ENCODE peak calls at places on chromosomes 5 and 9, in ten cellular contexts. X, U, I, J, H, P, K, L, W and V are unnamed samples. For H3K9me3, the result is how much of the 10 kb centered on the place peaks cover.

GRCh38 chr5:82164109-82164956 is 113.8 kb downstream of the RPS23 start:
- DNase-seq in X (no peak), U (peak), I (no peak), J (no peak), H (no peak), P (no peak), K (no peak), L (no peak), W (no peak), V (no peak)

GRCh38 chr9:80382523-80382922 is 810.8 kb downstream of the TLE4 start:
- DNase-seq in X (no peak), U (no peak), I (no peak), J (no peak), H (no peak), P (no peak), K (no peak), L (no peak), W (no peak), V (no peak)

GRCh38 chr5:173920024-173920753 is 32.0 kb downstream of the CPEB4 start:
- DNase-seq in X (no peak), U (peak), I (no peak), J (peak), H (no peak), P (no peak), K (no peak), L (no peak), W (no peak), V (no peak)

GRCh38 chr9:138075961-138076649 is 198.5 kb downstream of the CACNA1B start:
- DNase-seq in X (no peak), U (no peak), I (no peak), J (no peak), H (no peak), P (no peak), K (no peak), L (no peak), W (no peak), V (no peak)

GRCh38 chr9:2613730-2614271 is 7.8 kb upstream of the VLDLR start:
- DNase-seq in X (no peak), U (no peak), I (no peak), J (peak), H (no peak), P (no peak), K (peak), L (no peak), W (no peak), V (no peak)

GRCh38 chr9:87887661-87888480 is 5.2 kb downstream of the SPATA31E1 start:
- DNase-seq in X (no peak), U (no peak), I (no peak), J (no peak), H (no peak), P (no peak), K (no peak), L (no peak), W (no peak), V (no peak)

GRCh38 chr5:59845733-59846132 is 47.8 kb downstream of the PDE4D start:
- DNase-seq in X (no peak), U (peak), I (no peak), J (no peak), H (no peak), P (no peak), K (no peak), L (no peak), W (no peak), V (no peak)

GRCh38 chr5:167167191-167167590 is 1124.3 kb upstream of the WWC1 start:
- DNase-seq in X (no peak), U (no peak), I (no peak), J (no peak), H (no peak), P (no peak), K (no peak), L (no peak), W (no peak), V (no peak)

GRCh38 chr5:115641948-115642347 is 16.1 kb upstream of the TMED7 start:
- DNase-seq in X (no peak), U (peak), I (no peak), J (no peak), H (no peak), P (no peak), K (no peak), L (no peak), W (no peak), V (no peak)

GRCh38 chr5:73119492-73120157 is 750 bp upstream of the TMEM171 start:
- DNase-seq in X (no peak), U (no peak), I (peak), J (peak), H (no peak), P (peak), K (no peak), L (no peak), W (peak), V (peak)

GRCh38 chr5:73786043-73786831 is 160.2 kb downstream of the ARHGEF28 start:
- DNase-seq in X (no peak), U (no peak), I (no peak), J (no peak), H (no peak), P (no peak), K (no peak), L (no peak), W (no peak), V (no peak)

GRCh38 chr5:45454114-45454513 is 242.1 kb downstream of the HCN1 start:
- DNase-seq in X (no peak), U (peak), I (no peak), J (peak), H (no peak), P (no peak), K (no peak), L (no peak), W (no peak), V (no peak)

GRCh38 chr5:111386832-111387162 is 125.5 kb downstream of the STARD4 start:
- DNase-seq in X (peak), U (no peak), I (no peak), J (no peak), H (no peak), P (no peak), K (no peak), L (no peak), W (no peak), V (no peak)

GRCh38 chr9:95188459-95188858 is 129.1 kb downstream of the FANCC start:
- DNase-seq in X (no peak), U (no peak), I (no peak), J (no peak), H (no peak), P (no peak), K (no peak), L (no peak), W (no peak), V (no peak)

GRCh38 chr5:171533153-171533552 is 113.7 kb downstream of the FGF18 start:
- DNase-seq in X (no peak), U (no peak), I (no peak), J (no peak), H (no peak), P (no peak), K (no peak), L (no peak), W (no peak), V (no peak)

GRCh38 chr5:170572453-170572852 is 68.6 kb downstream of the KCNIP1 start:
- DNase-seq in X (no peak), U (peak), I (no peak), J (peak), H (no peak), P (no peak), K (no peak), L (no peak), W (no peak), V (no peak)

GRCh38 chr5:6328173-6328572 is 50.2 kb downstream of the MED10 start:
- DNase-seq in X (peak), U (peak), I (no peak), J (no peak), H (no peak), P (no peak), K (no peak), L (no peak), W (no peak), V (no peak)

GRCh38 chr9:126673689-126674364 is 60.1 kb downstream of the LMX1B start:
- DNase-seq in X (no peak), U (peak), I (peak), J (no peak), H (no peak), P (no peak), K (no peak), L (no peak), W (no peak), V (no peak)

GRCh38 chr5:142506756-142507155 is 179.1 kb downstream of the FGF1 start:
- DNase-seq in X (no peak), U (peak), I (no peak), J (no peak), H (no peak), P (no peak), K (no peak), L (no peak), W (no peak), V (no peak)

GRCh38 chr5:159732220-159732619 is 184.1 kb upstream of the ADRA1B start:
- DNase-seq in X (peak), U (peak), I (no peak), J (no peak), H (no peak), P (no peak), K (no peak), L (no peak), W (no peak), V (no peak)

GRCh38 chr5:41925555-41925946 is 470 bp downstream of the FBXO4 start:
- DNase-seq in X (peak), U (peak), I (peak), J (peak), H (no peak), P (no peak), K (peak), L (no peak), W (no peak), V (no peak)

GRCh38 chr9:122370303-122370702 is 521 bp upstream of the PTGS1 start:
- DNase-seq in X (no peak), U (no peak), I (no peak), J (peak), H (no peak), P (peak), K (no peak), L (no peak), W (no peak), V (peak)

GRCh38 chr5:164748861-164749260 is 1243.4 kb downstream of the MAT2B start:
- DNase-seq in X (no peak), U (no peak), I (no peak), J (no peak), H (no peak), P (no peak), K (no peak), L (no peak), W (no peak), V (no peak)

GRCh38 chr5:113825143-113825542 is 311.6 kb downstream of the YTHDC2 start:
- DNase-seq in X (no peak), U (peak), I (no peak), J (no peak), H (no peak), P (no peak), K (no peak), L (no peak), W (no peak), V (no peak)
- H3K9me3 ChIP-seq in X (under half), U (under half), I (under half), J (under half), H (under half), P (under half), K (under half), L (under half), W (under half), V (under half)

GRCh38 chr5:141356950-141357349 is 2.1 kb downstream of the PCDHGA4 start:
- DNase-seq in X (no peak), U (no peak), I (no peak), J (no peak), H (no peak), P (no peak), K (no peak), L (no peak), W (no peak), V (no peak)
- H3K9me3 ChIP-seq in X (under half), U (under half), I (under half), J (under half), H (half or more), P (under half), K (half or more), L (under half), W (under half), V (half or more)

GRCh38 chr5:78075301-78075700 is 219.2 kb downstream of the AP3B1 start:
- DNase-seq in X (no peak), U (no peak), I (no peak), J (no peak), H (no peak), P (no peak), K (no peak), L (no peak), W (no peak), V (no peak)
- H3K9me3 ChIP-seq in X (under half), U (under half), I (under half), J (under half), H (under half), P (under half), K (under half), L (under half), W (under half), V (under half)

GRCh38 chr9:125570246-125570645 is 136.8 kb downstream of the MAPKAP1 start:
- DNase-seq in X (no peak), U (no peak), I (no peak), J (no peak), H (no peak), P (no peak), K (no peak), L (no peak), W (no peak), V (no peak)

GRCh38 chr9:125568616-125569015 is 138.4 kb downstream of the MAPKAP1 start:
- DNase-seq in X (no peak), U (peak), I (no peak), J (no peak), H (no peak), P (no peak), K (no peak), L (no peak), W (no peak), V (no peak)

GRCh38 chr9:125579030-125579932 is 127.7 kb downstream of the MAPKAP1 start:
- DNase-seq in X (no peak), U (no peak), I (peak), J (no peak), H (no peak), P (no peak), K (no peak), L (no peak), W (no peak), V (no peak)

GRCh38 chr9:125574136-125574877 is 132.7 kb downstream of the MAPKAP1 start:
- DNase-seq in X (no peak), U (no peak), I (no peak), J (no peak), H (no peak), P (no peak), K (no peak), L (no peak), W (no peak), V (no peak)
- H3K9me3 ChIP-seq in X (under half), U (under half), I (under half), J (under half), H (under half), P (under half), K (under half), L (under half), W (under half), V (under half)

GRCh38 chr9:117963493-117963892 is 259.3 kb downstream of the TLR4 start:
- DNase-seq in X (no peak), U (no peak), I (no peak), J (no peak), H (no peak), P (no peak), K (no peak), L (no peak), W (no peak), V (no peak)
- H3K9me3 ChIP-seq in X (under half), U (under half), I (under half), J (under half), H (under half), P (under half), K (under half), L (under half), W (under half), V (under half)

GRCh38 chr5:125033602-125034001 is 287.2 kb upstream of the ZNF608 start:
- DNase-seq in X (peak), U (no peak), I (no peak), J (no peak), H (no peak), P (no peak), K (no peak), L (no peak), W (no peak), V (no peak)
- H3K9me3 ChIP-seq in X (under half), U (under half), I (under half), J (under half), H (under half), P (under half), K (under half), L (under half), W (under half), V (under half)

DNA sequence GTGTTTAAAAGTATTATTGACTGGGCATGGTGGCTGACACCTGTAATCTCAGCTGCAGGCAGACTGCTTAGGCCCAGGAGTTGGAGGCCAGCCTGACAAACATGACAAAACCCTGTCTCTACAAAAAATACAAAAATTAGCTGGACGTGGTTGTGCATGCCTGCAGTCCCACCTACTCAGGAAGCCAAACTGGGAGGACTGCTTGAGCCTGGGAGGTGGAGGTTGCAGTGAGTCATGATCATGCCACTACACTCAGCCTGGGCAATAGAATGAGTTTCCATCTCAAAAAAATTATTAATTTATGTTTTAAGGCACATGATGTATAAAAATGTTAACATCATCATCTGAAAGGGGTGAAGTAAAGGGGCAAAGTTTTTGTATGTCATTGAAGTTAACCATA is 49.7 kb upstream of the FNIP1 start:
- DNase-seq in X (no peak), U (no peak), I (no peak), J (no peak), H (no peak), P (no peak), K (no peak), L (no peak), W (no peak), V (no peak)
- H3K9me3 ChIP-seq in X (under half), U (under half), I (under half), J (under half), H (under half), P (under half), K (half or more), L (under half), W (under half), V (half or more)